ENCODE peak calls at places on chromosomes 1 and 21, in six cellular contexts. D is IMR-90, J is GM12878, U is right lobe of liver, L is heart left ventricle, C is H54. K is an unnamed sample.

GRCh38 chr1:170149241-170149640 is 3.5 kb downstream of the NTMT2 start:
- DNase-seq in U (no peak), C (no peak), J (no peak), L (no peak), D (no peak), K (no peak)

GRCh38 chr1:223230161-223230881 is 87.3 kb upstream of the TLR5 start:
- DNase-seq in L (no peak), J (no peak), C (peak), U (peak), D (peak), K (no peak)

GRCh38 chr1:23577056-23577985 is 18.0 kb upstream of the ID3 start:
- DNase-seq in C (no peak), D (peak), L (no peak), U (no peak), J (peak), K (no peak)

GRCh38 chr1:170267317-170267716 is 121.6 kb downstream of the NTMT2 start:
- DNase-seq in L (no peak), J (no peak), C (no peak), D (peak), U (no peak), K (no peak)

GRCh38 chr1:181081399-181081798 is 7.1 kb upstream of the IER5 start:
- DNase-seq in L (no peak), C (no peak), U (no peak), J (no peak), D (no peak), K (no peak)

GRCh38 chr1:150061632-150062101 is 5.9 kb upstream of the VPS45 start:
- DNase-seq in J (no peak), C (peak), L (no peak), U (no peak), D (peak), K (no peak)

GRCh38 chr1:226868726-226869125 is 1.7 kb upstream of the PSEN2 start:
- DNase-seq in D (no peak), J (no peak), L (no peak), C (no peak), U (no peak), K (no peak)

GRCh38 chr1:13651279-13651678 is 48.7 kb upstream of the PRDM2 start:
- DNase-seq in U (no peak), L (no peak), C (no peak), J (no peak), D (no peak), K (no peak)

GRCh38 chr1:11957891-11958290 is 22.4 kb upstream of the MFN2 start:
- DNase-seq in U (no peak), J (no peak), L (no peak), C (no peak), D (no peak), K (no peak)

GRCh38 chr1:244863491-244864252 is 671 bp downstream of the HNRNPU start:
- DNase-seq in U (peak), C (peak), J (no peak), L (peak), D (no peak), K (peak)

GRCh38 chr1:17958704-17959103 is 148.9 kb upstream of the IGSF21 start:
- DNase-seq in U (no peak), L (no peak), J (no peak), C (no peak), D (no peak), K (no peak)

GRCh38 chr1:28309702-28310101 is 19.1 kb upstream of the MED18 start:
- DNase-seq in C (no peak), D (no peak), L (no peak), J (no peak), U (no peak), K (no peak)

GRCh38 chr21:27582946-27583270 is 616.0 kb upstream of the ADAMTS5 start:
- DNase-seq in D (no peak), U (no peak), C (no peak), J (no peak), L (no peak), K (no peak)

GRCh38 chr1:65068202-65069011 is 79.6 kb upstream of the AK4 start:
- DNase-seq in C (peak), L (no peak), J (no peak), D (peak), U (no peak), K (no peak)

GRCh38 chr1:78831731-78832360 is 174.7 kb downstream of the ADGRL4 start:
- DNase-seq in U (no peak), J (no peak), C (peak), L (no peak), D (peak), K (no peak)

GRCh38 chr1:147717051-147717705 is 43.2 kb downstream of the GJA5 start:
- DNase-seq in C (no peak), J (no peak), D (no peak), U (no peak), L (no peak), K (no peak)

GRCh38 chr1:145978860-145979745 is 14.6 kb downstream of the POLR3GL start:
- DNase-seq in U (peak), D (peak), C (peak), J (peak), L (peak), K (peak)
- TF ChIP-seq POLR2A in U (peak), D (peak), C (peak), J (no peak), L (no peak), K (peak)

DNA sequence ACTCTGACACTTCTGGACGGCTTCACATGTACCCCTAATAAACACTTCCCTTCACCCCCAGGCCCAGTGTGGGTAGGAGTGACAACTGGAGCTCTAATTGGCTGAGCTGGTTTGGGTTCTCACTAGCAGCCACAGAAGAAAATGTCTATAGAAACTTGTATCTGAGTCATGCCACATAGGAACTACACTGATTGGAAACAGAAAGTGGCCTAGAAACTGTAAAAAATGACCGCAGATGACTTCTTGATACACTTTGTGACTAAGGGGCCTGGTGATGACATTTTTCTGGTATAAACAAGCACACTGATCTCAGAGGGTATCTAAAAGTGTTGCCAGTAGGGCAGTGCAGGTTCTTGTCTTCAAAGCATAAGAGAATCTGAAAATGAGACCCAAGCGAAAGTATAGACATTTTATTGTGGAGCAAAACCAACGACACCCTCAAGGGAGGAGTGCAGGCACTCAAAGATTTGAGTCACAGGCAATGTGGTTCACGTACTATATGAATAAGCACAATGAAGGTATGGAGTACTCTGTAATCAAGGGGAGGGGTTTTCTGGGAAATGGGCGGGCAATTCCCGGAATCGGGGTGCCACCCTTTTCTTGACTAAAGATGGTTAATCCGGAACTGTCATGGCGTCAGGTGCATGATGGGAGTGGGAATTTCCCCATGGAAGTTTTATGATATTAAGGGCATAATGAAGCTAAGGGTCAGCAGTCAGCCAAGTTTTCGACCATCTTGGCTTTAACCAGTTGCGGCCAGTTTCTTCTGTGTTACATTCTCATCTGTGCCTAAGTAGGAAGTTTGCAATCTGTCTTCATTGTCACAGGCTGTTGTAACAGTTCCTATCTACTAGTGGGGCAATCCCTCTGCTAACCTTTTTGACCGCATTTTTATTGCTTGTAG is at the start of gene AIM2:
- DNase-seq in L (peak), D (no peak), J (peak), C (no peak), U (no peak), K (no peak)
- TF ChIP-seq POLR2A in L (no peak), D (no peak), J (peak), C (no peak), U (no peak), K (no peak)

GRCh38 chr1:20185834-20186782 is at the start of the genes PLA2G2C and UBXN10:
- DNase-seq in D (no peak), L (peak), U (peak), J (no peak), C (no peak), K (no peak)

GRCh38 chr1:20184481-20184900 is 1.4 kb upstream of the UBXN10 start:
- DNase-seq in J (no peak), C (no peak), U (no peak), L (no peak), D (no peak), K (no peak)

GRCh38 chr1:20183035-20183434 is 2.9 kb upstream of the UBXN10 start:
- DNase-seq in D (no peak), L (no peak), J (no peak), C (no peak), U (peak), K (no peak)

GRCh38 chr1:20184997-20185833 is 681 bp upstream of the UBXN10 start:
- DNase-seq in C (no peak), L (no peak), J (no peak), U (no peak), D (no peak), K (no peak)

DNA sequence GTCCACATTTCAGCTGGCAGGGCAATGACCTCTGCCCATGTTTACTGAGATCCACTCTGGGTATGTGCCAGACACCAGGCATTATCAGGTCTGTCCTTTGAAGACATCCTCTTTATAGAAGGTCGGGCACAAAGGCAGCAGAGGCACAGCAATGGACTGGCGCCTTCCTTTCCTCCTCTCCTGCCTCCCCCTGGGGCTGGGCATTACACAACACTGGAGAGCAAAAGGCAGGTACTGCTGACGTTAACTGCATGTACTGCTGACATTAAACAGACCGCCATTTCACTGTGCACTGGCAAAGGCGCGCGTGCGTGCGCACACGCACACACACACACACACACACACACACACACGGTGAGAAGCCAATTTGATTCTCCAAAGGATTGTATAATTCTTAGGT is 2.0 kb upstream of the UBXN10 start:
- DNase-seq in D (no peak), U (peak), C (no peak), J (no peak), L (no peak), K (no peak)
- TF ChIP-seq POLR2A in D (no peak), U (no peak), C (no peak), J (no peak), L (no peak), K (no peak)

DNA sequence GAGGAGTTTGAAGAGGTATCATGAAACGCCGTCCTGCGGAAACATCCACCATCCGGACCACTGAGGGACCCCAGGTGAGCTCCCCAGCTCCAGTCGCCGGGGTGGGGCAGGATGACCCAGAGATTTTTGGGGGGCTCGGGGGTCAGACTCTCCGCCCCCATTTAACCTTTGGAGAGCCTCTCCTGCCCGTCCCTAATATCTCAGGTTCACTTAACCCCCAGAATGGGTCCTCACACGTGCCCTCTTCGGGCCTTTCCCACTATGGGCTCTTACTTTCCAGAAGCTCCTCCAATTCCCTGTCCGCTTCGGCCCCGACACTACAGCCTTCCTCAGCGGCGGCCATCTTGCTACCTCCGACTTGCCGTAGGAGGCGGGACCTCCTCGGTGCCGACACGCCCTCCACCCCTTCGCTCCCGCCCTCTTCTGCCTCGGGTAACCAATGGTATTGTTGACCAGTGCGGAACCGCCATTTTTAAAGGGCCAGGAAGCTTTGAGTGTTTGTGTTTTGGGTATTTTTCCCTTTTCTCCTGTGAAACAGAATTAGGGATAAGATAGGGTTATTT is at the start of gene PEX19:
- DNase-seq in C (peak), U (peak), D (peak), J (peak), L (peak), K (peak)
- TF ChIP-seq POLR2A in C (peak), U (peak), D (peak), J (peak), L (no peak), K (no peak)

GRCh38 chr1:109910123-109910962 is at the start of gene CSF1:
- DNase-seq in L (peak), C (peak), J (peak), D (peak), U (peak), K (peak)
- TF ChIP-seq POLR2A in L (no peak), C (no peak), J (peak), D (peak), U (peak), K (no peak)

GRCh38 chr1:192669174-192669573 is 33.2 kb downstream of the RGS13 start:
- DNase-seq in L (no peak), C (no peak), D (no peak), J (no peak), U (no peak), K (no peak)

DNA sequence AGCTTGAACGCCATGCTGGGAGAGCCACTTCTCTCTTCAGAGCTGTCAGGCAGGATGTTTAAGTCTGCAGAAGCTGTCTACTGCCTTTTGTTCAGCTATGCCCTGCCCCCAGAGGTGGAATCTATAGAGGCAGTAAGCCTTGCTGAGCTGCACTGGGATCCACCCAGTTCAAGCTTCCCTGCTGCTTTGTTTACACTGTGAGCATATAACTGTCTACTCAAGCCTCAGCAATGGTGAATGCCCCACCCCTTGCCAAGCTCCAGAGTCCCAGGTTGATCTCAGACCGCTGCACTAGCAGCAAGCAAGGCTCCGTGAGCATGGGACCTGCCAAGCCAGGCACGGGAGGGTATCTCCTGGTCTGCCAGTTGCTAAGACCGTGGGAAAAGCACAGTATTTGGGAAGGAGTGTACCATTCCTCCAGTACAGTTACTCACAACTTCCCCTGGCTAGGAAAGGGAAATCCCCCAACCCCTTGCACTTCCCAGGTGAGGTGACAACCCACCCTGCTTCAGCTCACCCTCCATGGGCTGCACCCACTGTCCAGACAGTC is 32.6 kb downstream of the RGS13 start:
- DNase-seq in U (no peak), C (no peak), J (no peak), D (no peak), L (no peak), K (no peak)
- TF ChIP-seq POLR2A in U (no peak), C (no peak), J (no peak), D (no peak), L (no peak), K (no peak)

DNA sequence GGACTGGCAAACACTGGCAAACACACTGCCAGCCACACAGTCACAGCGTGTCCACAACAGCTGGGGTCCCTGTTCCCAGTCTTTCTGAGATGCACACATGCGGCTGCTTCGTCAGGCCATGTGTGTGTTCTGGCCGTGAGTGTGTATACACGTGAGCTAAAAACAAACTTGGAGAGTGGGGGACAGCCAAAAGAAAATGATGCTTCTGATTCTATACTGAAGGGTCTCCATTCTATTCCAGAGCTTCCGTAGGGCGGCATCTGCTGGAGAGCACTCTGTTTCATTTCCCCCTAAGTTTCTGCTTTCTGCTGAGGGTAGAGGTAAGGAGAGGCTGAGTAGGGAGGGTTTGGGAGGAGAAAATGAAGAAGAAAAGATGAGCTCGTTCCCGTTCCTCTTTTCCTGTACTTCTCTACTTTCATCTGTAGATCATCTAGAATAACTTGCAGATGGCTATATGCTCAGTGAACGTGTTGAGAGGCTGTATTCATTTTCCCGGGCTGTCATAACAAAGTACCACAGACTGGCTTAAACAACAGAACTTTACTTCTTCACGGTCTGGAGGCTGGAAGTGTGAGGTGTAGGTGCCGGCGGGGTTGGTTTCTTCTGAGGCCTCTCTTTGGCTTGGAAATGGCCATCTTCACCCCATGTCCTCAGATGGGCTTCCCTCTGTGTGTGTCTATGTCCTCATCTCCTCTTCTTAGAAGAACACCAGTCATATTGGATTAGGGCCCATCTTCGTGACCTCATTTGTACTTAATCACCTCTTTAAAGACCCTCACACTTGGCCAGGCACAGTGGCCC is 151.6 kb downstream of the TOMM20 start:
- DNase-seq in L (no peak), D (no peak), C (no peak), U (peak), J (no peak), K (no peak)
- TF ChIP-seq POLR2A in L (no peak), D (no peak), C (no peak), U (no peak), J (no peak), K (no peak)

DNA sequence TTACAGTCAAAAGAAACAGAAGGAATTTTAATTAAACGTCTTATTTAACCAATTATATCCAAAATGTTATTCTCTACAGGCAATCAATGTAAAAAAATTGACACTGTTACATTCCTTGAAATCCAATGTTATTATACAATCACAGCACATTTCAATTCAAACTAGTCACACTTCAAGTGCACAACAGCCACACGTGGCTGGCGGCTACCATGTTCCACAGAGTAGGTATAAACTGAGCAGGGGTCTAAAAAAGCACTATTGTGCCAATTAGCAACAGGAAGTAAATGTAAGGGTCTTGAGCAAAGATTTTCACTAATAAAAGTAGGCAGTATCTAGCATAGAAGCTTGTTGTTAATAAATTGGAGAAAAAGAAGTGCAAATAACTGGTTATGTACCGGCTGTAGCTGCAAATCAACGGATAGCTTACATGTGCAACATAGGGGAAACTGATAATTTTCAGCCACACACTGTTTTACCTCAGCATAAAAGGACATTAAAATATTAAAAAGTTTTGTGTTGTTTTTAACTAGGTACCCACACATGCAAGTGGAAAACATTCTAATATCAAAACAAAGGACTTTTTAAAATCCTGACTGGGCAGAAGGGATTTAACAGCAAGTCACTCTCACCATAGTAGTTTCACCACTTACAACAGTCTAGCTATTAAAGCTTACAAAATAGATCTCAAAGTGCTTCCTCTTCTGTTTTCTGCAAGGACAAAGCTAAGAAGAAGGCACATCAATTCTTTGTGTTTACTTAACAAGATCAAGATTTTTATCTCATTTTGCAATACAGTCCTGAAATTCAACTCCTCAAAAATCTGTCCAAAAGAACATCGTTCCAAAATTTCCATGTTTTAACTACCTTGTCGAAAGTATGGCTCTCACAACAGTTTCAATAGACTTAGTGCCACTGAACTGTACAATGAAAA is 2.5 kb downstream of the CSDE1 start:
- DNase-seq in J (no peak), C (no peak), U (no peak), D (peak), L (no peak), K (no peak)
- TF ChIP-seq POLR2A in J (no peak), C (no peak), U (no peak), D (no peak), L (no peak), K (no peak)

DNA sequence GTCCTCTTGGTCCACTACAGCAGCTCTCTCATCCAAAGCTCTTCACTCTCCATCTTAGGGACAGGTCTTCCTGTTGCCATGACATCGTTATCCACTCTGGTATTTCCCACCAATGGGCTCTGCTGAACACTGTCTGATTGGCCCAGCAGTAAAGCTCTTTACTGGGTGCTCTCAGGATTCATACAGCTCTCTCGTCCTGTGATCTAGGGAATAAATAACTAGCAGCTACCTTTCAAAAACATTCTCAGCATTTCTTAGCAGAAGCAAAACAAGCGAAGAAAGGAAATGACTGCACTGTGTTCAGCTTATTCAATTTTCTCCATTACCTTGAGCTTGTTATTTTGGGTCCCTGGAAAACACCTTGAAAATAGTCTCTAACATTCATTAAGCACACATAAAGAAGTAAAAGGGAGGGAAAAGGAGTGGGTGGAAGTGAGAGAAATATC is 163.5 kb upstream of the SGIP1 start:
- DNase-seq in L (no peak), J (no peak), C (no peak), U (no peak), D (no peak), K (no peak)
- TF ChIP-seq POLR2A in L (no peak), J (no peak), C (no peak), U (no peak), D (no peak), K (no peak)

GRCh38 chr1:22048351-22049192 is 3.9 kb upstream of the CDC42 start:
- DNase-seq in C (peak), J (peak), U (no peak), L (no peak), D (peak), K (no peak)
- TF ChIP-seq POLR2A in C (no peak), J (no peak), U (peak), L (no peak), D (no peak), K (no peak)

K was measured in esophagus squamous epithelium.